ENCODE peak calls at places on chromosome 5, in seven cellular contexts. D is left ventricle myocardium inferior; S is CD8-positive, alpha-beta T cell; A is endothelial cell; L is testis; Y is H1; P is GM23338. I is an unnamed sample.
A peak's percentile ranks its signal among the peaks of the same experiment; 100 is the strongest.

GRCh38 chr5:29161897-29162296 is 2031.6 kb upstream of the CDH6 start:
- DNase-seq in D (no peak), S (no peak), A (no peak), L (no peak), Y (no peak), P (no peak), I (no peak)

GRCh38 chr5:170791325-170791954 is 7.9 kb downstream of the GABRP start:
- DNase-seq in D (peak; percentile 54), S (no peak), A (peak; percentile 78), L (peak; percentile 74), Y (no peak), P (peak; percentile 93), I (peak; percentile 70)

GRCh38 chr5:150544606-150545219 is 36.8 kb downstream of the NDST1 start:
- DNase-seq in D (peak; percentile 74), S (peak; percentile 25), A (peak; percentile 86), L (peak; percentile 90), Y (peak; percentile 67), P (peak; percentile 96), I (peak; percentile 66)

GRCh38 chr5:111075520-111075919 is 4.0 kb downstream of the TSLP start:
- DNase-seq in D (no peak), S (no peak), A (no peak), L (no peak), Y (no peak), P (no peak), I (no peak)

GRCh38 chr5:135811007-135811406 is 23.5 kb upstream of the SLC25A48 start:
- DNase-seq in D (no peak), S (no peak), A (no peak), L (no peak), Y (no peak), P (no peak), I (no peak)

GRCh38 chr5:157718529-157718928 is 12.7 kb upstream of the THG1L start:
- DNase-seq in D (no peak), S (no peak), A (peak; percentile 7), L (no peak), Y (no peak), P (peak; percentile 47), I (no peak)

GRCh38 chr5:164237531-164237930 is 732.1 kb downstream of the MAT2B start:
- DNase-seq in D (no peak), S (no peak), A (no peak), L (no peak), Y (no peak), P (no peak), I (no peak)

GRCh38 chr5:110413856-110414255 is 312.6 kb downstream of the TMEM232 start:
- DNase-seq in D (no peak), S (no peak), A (no peak), L (no peak), Y (no peak), P (no peak), I (no peak)

GRCh38 chr5:72178910-72179815 is 71.9 kb downstream of the MAP1B start:
- DNase-seq in D (peak; percentile 49), S (no peak), A (no peak), L (peak; percentile 89), Y (no peak), P (peak; percentile 52), I (peak; percentile 50)

GRCh38 chr5:78518365-78519197 is 130.0 kb downstream of the LHFPL2 start:
- DNase-seq in D (peak; percentile 55), S (no peak), A (peak; percentile 37), L (peak; percentile 60), Y (no peak), P (peak; percentile 44), I (no peak)

GRCh38 chr5:169081008-169081724 is 219.8 kb downstream of the SLIT3 start:
- DNase-seq in D (no peak), S (no peak), A (no peak), L (no peak), Y (no peak), P (peak; percentile 12), I (no peak)

GRCh38 chr5:160852049-160852448 is at the start of gene ATP10B:
- DNase-seq in D (no peak), S (no peak), A (no peak), L (no peak), Y (no peak), P (no peak), I (no peak)

GRCh38 chr5:73565969-73566547 is 515 bp downstream of the UTP15 start:
- DNase-seq in D (no peak), S (no peak), A (no peak), L (no peak), Y (no peak), P (no peak), I (no peak)

GRCh38 chr5:124572973-124573372 is 173.5 kb downstream of the ZNF608 start:
- DNase-seq in D (no peak), S (no peak), A (no peak), L (no peak), Y (no peak), P (no peak), I (no peak)

GRCh38 chr5:56142620-56143431 is 90.3 kb downstream of the ANKRD55 start:
- DNase-seq in D (no peak), S (no peak), A (no peak), L (no peak), Y (no peak), P (no peak), I (no peak)

GRCh38 chr5:33362915-33363314 is 77.8 kb upstream of the TARS1 start:
- DNase-seq in D (no peak), S (no peak), A (peak; percentile 8), L (peak; percentile 33), Y (no peak), P (peak; percentile 10), I (no peak)

GRCh38 chr5:77958642-77959315 is 182.6 kb upstream of the TBCA start:
- DNase-seq in D (no peak), S (no peak), A (no peak), L (no peak), Y (peak; percentile 36), P (peak; percentile 74), I (peak; percentile 14)

GRCh38 chr5:10534491-10535236 is 29.2 kb upstream of the ANKRD33B start:
- DNase-seq in D (no peak), S (no peak), A (no peak), L (no peak), Y (no peak), P (no peak), I (no peak)

GRCh38 chr5:31680528-31680927 is 41.6 kb downstream of the PDZD2 start:
- DNase-seq in D (peak; percentile 78), S (no peak), A (no peak), L (peak; percentile 64), Y (no peak), P (no peak), I (no peak)

GRCh38 chr5:157029457-157029856 is 29.5 kb downstream of the HAVCR1 start:
- DNase-seq in D (no peak), S (no peak), A (no peak), L (no peak), Y (no peak), P (no peak), I (no peak)

GRCh38 chr5:38258319-38259061 is at the start of gene EGFLAM:
- DNase-seq in D (peak; percentile 46), S (no peak), A (peak; percentile 53), L (peak; percentile 28), Y (peak; percentile 43), P (peak; percentile 82), I (peak; percentile 40)
- TF ChIP-seq CTCF in D (peak; percentile 45), S (no peak), A (no peak), L (peak; percentile 18), Y (peak; percentile 3), P (peak; percentile 8), I (peak; percentile 47)

DNA sequence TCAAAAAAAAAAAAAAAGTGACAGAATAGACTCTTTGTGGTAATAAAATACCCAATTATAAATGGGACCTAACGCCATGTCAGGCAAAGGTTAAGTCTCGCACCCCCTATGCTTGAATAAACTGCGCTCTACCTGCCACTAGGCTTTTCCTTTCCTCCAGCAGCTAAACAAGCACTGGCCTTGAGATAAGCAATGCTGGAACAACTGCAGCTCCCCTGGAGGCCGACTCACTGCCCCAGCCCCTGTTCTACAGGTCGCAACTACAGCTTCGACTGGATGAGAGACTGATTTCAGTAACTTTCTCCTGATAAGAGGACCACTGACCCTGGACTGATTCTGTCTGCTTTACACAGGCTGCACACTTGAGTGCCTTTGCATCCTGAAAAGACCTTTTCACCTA is 210.2 kb downstream of the HSPA4 start:
- DNase-seq in D (no peak), S (no peak), A (no peak), L (no peak), Y (no peak), P (peak; percentile 30), I (no peak)
- TF ChIP-seq CTCF in D (no peak), S (no peak), A (no peak), L (no peak), Y (peak; percentile 16), P (no peak), I (no peak)

GRCh38 chr5:142059304-142059940 is 46.6 kb upstream of the GNPDA1 start:
- DNase-seq in D (no peak), S (no peak), A (no peak), L (peak; percentile 32), Y (no peak), P (peak; percentile 58), I (no peak)
- TF ChIP-seq CTCF in D (peak; percentile 42), S (no peak), A (no peak), L (no peak), Y (peak; percentile 58), P (peak; percentile 50), I (peak; percentile 16)

DNA sequence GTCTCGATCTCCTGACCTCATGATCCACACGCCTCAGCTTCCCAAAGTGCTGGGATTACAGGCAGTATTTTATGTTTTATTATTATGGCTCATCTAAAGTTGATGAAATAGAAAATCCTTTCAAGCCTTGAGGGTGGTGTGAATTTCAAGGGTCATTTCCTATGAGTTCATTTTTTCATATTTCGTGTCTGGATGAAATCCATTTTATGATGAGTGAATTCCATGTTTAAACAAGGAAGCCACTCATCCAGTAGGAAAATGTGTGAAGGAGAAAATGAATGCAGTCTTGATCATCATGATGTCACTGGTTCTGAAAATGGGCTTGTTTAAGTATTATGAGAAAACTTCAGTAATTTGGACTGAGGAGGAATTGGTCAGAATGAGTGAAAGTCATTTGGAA is 74.6 kb upstream of the ZSWIM6 start:
- DNase-seq in D (no peak), S (no peak), A (no peak), L (no peak), Y (no peak), P (no peak), I (no peak)
- TF ChIP-seq CTCF in D (no peak), S (no peak), A (no peak), L (no peak), Y (no peak), P (no peak), I (no peak)

DNA sequence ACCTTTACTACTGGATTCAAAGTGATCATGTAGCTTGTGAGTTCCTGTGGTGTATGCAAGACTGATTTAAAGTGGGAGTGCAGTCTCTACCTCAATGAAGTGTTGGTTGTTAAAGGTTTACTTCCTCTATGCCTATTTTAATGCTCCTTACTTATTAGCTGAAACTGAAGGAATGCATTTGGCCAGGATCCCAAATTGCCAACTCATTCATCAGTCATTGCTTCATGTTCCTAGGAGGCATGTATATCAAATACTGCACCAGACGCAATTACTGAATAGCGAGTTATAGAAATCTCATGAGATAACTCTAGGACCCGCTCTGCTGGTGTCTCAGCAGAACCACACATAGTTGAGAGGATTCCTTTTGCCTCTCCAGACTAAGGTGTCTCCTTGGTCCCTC is 143.0 kb upstream of the RPS23 start:
- DNase-seq in D (no peak), S (no peak), A (no peak), L (no peak), Y (no peak), P (no peak), I (no peak)
- TF ChIP-seq CTCF in D (no peak), S (no peak), A (no peak), L (no peak), Y (no peak), P (no peak), I (no peak)